ENCODE peak calls at places on chromosomes 11 and 22, in seven cellular contexts. One of them, this sample, is unnamed.

GRCh38 chr11:12853325-12853651 is 155.8 kb upstream of the RASSF10 start:
- DNase-seq in choroid plexus epithelial cell: no peak
- DNase-seq in astrocyte of the hippocampus: no peak
- DNase-seq in neural progenitor cell: no peak
- DNase-seq in stimulated activated CD8-positive, alpha-beta memory T cell treated with anti-CD3 and anti-CD28 coated beads, Interleukin-2, amount 100 ng/mL, for 1 hour: no peak
- DNase-seq in DMS153: no peak
- DNase-seq in COR-L47: no peak
- DNase-seq in this sample: no peak

GRCh38 chr22:44026066-44026629 is 2.0 kb downstream of the PARVB start:
- DNase-seq in choroid plexus epithelial cell: no peak
- DNase-seq in astrocyte of the hippocampus: no peak
- DNase-seq in neural progenitor cell: no peak
- DNase-seq in stimulated activated CD8-positive, alpha-beta memory T cell treated with anti-CD3 and anti-CD28 coated beads, Interleukin-2, amount 100 ng/mL, for 1 hour: no peak
- DNase-seq in DMS153: no peak
- DNase-seq in COR-L47: no peak
- DNase-seq in this sample: no peak

GRCh38 chr11:106424111-106424510 is 346.6 kb downstream of the AASDHPPT start:
- DNase-seq in choroid plexus epithelial cell: peak; percentile 79
- DNase-seq in astrocyte of the hippocampus: peak; percentile 68
- DNase-seq in neural progenitor cell: no peak
- DNase-seq in stimulated activated CD8-positive, alpha-beta memory T cell treated with anti-CD3 and anti-CD28 coated beads, Interleukin-2, amount 100 ng/mL, for 1 hour: no peak
- DNase-seq in DMS153: no peak
- DNase-seq in COR-L47: no peak
- DNase-seq in this sample: no peak

GRCh38 chr22:41382098-41382578 is 396 bp downstream of the TEF start:
- DNase-seq in choroid plexus epithelial cell: peak; percentile 47
- DNase-seq in astrocyte of the hippocampus: no peak
- DNase-seq in neural progenitor cell: peak; percentile 90
- DNase-seq in stimulated activated CD8-positive, alpha-beta memory T cell treated with anti-CD3 and anti-CD28 coated beads, Interleukin-2, amount 100 ng/mL, for 1 hour: peak; percentile 38
- DNase-seq in DMS153: no peak
- DNase-seq in COR-L47: peak; percentile 54
- DNase-seq in this sample: no peak

GRCh38 chr22:47388778-47389177 is 626.3 kb downstream of the TBC1D22A start:
- DNase-seq in choroid plexus epithelial cell: no peak
- DNase-seq in astrocyte of the hippocampus: no peak
- DNase-seq in neural progenitor cell: no peak
- DNase-seq in stimulated activated CD8-positive, alpha-beta memory T cell treated with anti-CD3 and anti-CD28 coated beads, Interleukin-2, amount 100 ng/mL, for 1 hour: no peak
- DNase-seq in DMS153: no peak
- DNase-seq in COR-L47: no peak
- DNase-seq in this sample: no peak

GRCh38 chr22:22355233-22355834 is 110.7 kb downstream of the VPREB1 start:
- DNase-seq in choroid plexus epithelial cell: no peak
- DNase-seq in astrocyte of the hippocampus: no peak
- DNase-seq in neural progenitor cell: no peak
- DNase-seq in stimulated activated CD8-positive, alpha-beta memory T cell treated with anti-CD3 and anti-CD28 coated beads, Interleukin-2, amount 100 ng/mL, for 1 hour: no peak
- DNase-seq in DMS153: no peak
- DNase-seq in COR-L47: no peak
- DNase-seq in this sample: no peak

GRCh38 chr11:2378527-2379210 is 1.6 kb downstream of the CD81 start:
- DNase-seq in choroid plexus epithelial cell: peak; percentile 48
- DNase-seq in astrocyte of the hippocampus: peak; percentile 57
- DNase-seq in neural progenitor cell: peak; percentile 29
- DNase-seq in stimulated activated CD8-positive, alpha-beta memory T cell treated with anti-CD3 and anti-CD28 coated beads, Interleukin-2, amount 100 ng/mL, for 1 hour: no peak
- DNase-seq in DMS153: no peak
- DNase-seq in COR-L47: no peak
- DNase-seq in this sample: no peak

GRCh38 chr11:103631841-103632240 is 404.6 kb upstream of the DDI1 start:
- DNase-seq in choroid plexus epithelial cell: no peak
- DNase-seq in astrocyte of the hippocampus: no peak
- DNase-seq in neural progenitor cell: no peak
- DNase-seq in stimulated activated CD8-positive, alpha-beta memory T cell treated with anti-CD3 and anti-CD28 coated beads, Interleukin-2, amount 100 ng/mL, for 1 hour: no peak
- DNase-seq in DMS153: no peak
- DNase-seq in COR-L47: no peak
- DNase-seq in this sample: no peak

GRCh38 chr11:45385423-45385822 is 99.3 kb upstream of the SYT13 start:
- DNase-seq in choroid plexus epithelial cell: no peak
- DNase-seq in astrocyte of the hippocampus: no peak
- DNase-seq in neural progenitor cell: no peak
- DNase-seq in stimulated activated CD8-positive, alpha-beta memory T cell treated with anti-CD3 and anti-CD28 coated beads, Interleukin-2, amount 100 ng/mL, for 1 hour: no peak
- DNase-seq in DMS153: no peak
- DNase-seq in COR-L47: no peak
- DNase-seq in this sample: no peak

GRCh38 chr11:15884792-15885540 is 471.4 kb downstream of the SOX6 start:
- DNase-seq in choroid plexus epithelial cell: no peak
- DNase-seq in astrocyte of the hippocampus: no peak
- DNase-seq in neural progenitor cell: no peak
- DNase-seq in stimulated activated CD8-positive, alpha-beta memory T cell treated with anti-CD3 and anti-CD28 coated beads, Interleukin-2, amount 100 ng/mL, for 1 hour: no peak
- DNase-seq in DMS153: no peak
- DNase-seq in COR-L47: no peak
- DNase-seq in this sample: no peak

GRCh38 chr11:78742430-78742829 is 167.8 kb upstream of the NARS2 start:
- DNase-seq in choroid plexus epithelial cell: no peak
- DNase-seq in astrocyte of the hippocampus: peak; percentile 80
- DNase-seq in neural progenitor cell: no peak
- DNase-seq in stimulated activated CD8-positive, alpha-beta memory T cell treated with anti-CD3 and anti-CD28 coated beads, Interleukin-2, amount 100 ng/mL, for 1 hour: no peak
- DNase-seq in DMS153: peak; percentile 91
- DNase-seq in COR-L47: peak; percentile 39
- DNase-seq in this sample: peak; percentile 74

GRCh38 chr22:34493471-34493870 is 572.5 kb upstream of the ISX start:
- DNase-seq in choroid plexus epithelial cell: no peak
- DNase-seq in astrocyte of the hippocampus: no peak
- DNase-seq in neural progenitor cell: no peak
- DNase-seq in stimulated activated CD8-positive, alpha-beta memory T cell treated with anti-CD3 and anti-CD28 coated beads, Interleukin-2, amount 100 ng/mL, for 1 hour: no peak
- DNase-seq in DMS153: no peak
- DNase-seq in COR-L47: no peak
- DNase-seq in this sample: no peak

GRCh38 chr11:28899706-28900105 is 791.5 kb downstream of the METTL15 start:
- DNase-seq in choroid plexus epithelial cell: no peak
- DNase-seq in astrocyte of the hippocampus: no peak
- DNase-seq in neural progenitor cell: no peak
- DNase-seq in stimulated activated CD8-positive, alpha-beta memory T cell treated with anti-CD3 and anti-CD28 coated beads, Interleukin-2, amount 100 ng/mL, for 1 hour: no peak
- DNase-seq in DMS153: no peak
- DNase-seq in COR-L47: no peak
- DNase-seq in this sample: no peak

GRCh38 chr11:115042002-115042401 is 363.7 kb downstream of the NXPE2 start:
- DNase-seq in choroid plexus epithelial cell: no peak
- DNase-seq in astrocyte of the hippocampus: no peak
- DNase-seq in neural progenitor cell: no peak
- DNase-seq in stimulated activated CD8-positive, alpha-beta memory T cell treated with anti-CD3 and anti-CD28 coated beads, Interleukin-2, amount 100 ng/mL, for 1 hour: no peak
- DNase-seq in DMS153: no peak
- DNase-seq in COR-L47: no peak
- DNase-seq in this sample: no peak

GRCh38 chr11:11856638-11857037 is 14.9 kb downstream of the USP47 start:
- DNase-seq in choroid plexus epithelial cell: peak; percentile 41
- DNase-seq in astrocyte of the hippocampus: peak; percentile 81
- DNase-seq in neural progenitor cell: no peak
- DNase-seq in stimulated activated CD8-positive, alpha-beta memory T cell treated with anti-CD3 and anti-CD28 coated beads, Interleukin-2, amount 100 ng/mL, for 1 hour: no peak
- DNase-seq in DMS153: no peak
- DNase-seq in COR-L47: no peak
- DNase-seq in this sample: no peak

GRCh38 chr22:28341001-28341400 is 338.6 kb downstream of the TTC28 start:
- DNase-seq in choroid plexus epithelial cell: peak; percentile 6
- DNase-seq in astrocyte of the hippocampus: peak; percentile 38
- DNase-seq in neural progenitor cell: no peak
- DNase-seq in stimulated activated CD8-positive, alpha-beta memory T cell treated with anti-CD3 and anti-CD28 coated beads, Interleukin-2, amount 100 ng/mL, for 1 hour: no peak
- DNase-seq in DMS153: no peak
- DNase-seq in COR-L47: no peak
- DNase-seq in this sample: no peak

GRCh38 chr11:83908457-83908856 is 622.3 kb upstream of the CCDC90B start:
- DNase-seq in choroid plexus epithelial cell: no peak
- DNase-seq in astrocyte of the hippocampus: no peak
- DNase-seq in neural progenitor cell: no peak
- DNase-seq in stimulated activated CD8-positive, alpha-beta memory T cell treated with anti-CD3 and anti-CD28 coated beads, Interleukin-2, amount 100 ng/mL, for 1 hour: no peak
- DNase-seq in DMS153: no peak
- DNase-seq in COR-L47: no peak
- DNase-seq in this sample: no peak

GRCh38 chr11:65857500-65858353 is at the start of gene CFL1:
- DNase-seq in choroid plexus epithelial cell: peak; percentile 99
- DNase-seq in astrocyte of the hippocampus: peak; percentile 100
- DNase-seq in neural progenitor cell: peak; percentile 99
- DNase-seq in stimulated activated CD8-positive, alpha-beta memory T cell treated with anti-CD3 and anti-CD28 coated beads, Interleukin-2, amount 100 ng/mL, for 1 hour: peak; percentile 94
- DNase-seq in DMS153: peak; percentile 97
- DNase-seq in COR-L47: peak; percentile 97
- DNase-seq in this sample: no peak

This sample was measured in NCI-H187.